ENCODE peak calls at places on chromosomes 3 and 15, in seven cellular contexts. G is stimulated activated CD8-positive, alpha-beta memory T cell treated with anti-CD3 and anti-CD28 coated beads, Interleukin-15, amount 100 ng/mL, for 24 hours; X is nucleus accumbens; I is activated CD4-positive, alpha-beta T cell treated with anti-CD3 and anti-CD28 coated beads, Interleukin-2, amount 10 ng/mL, durations not matched to agents 7 days and 5 days; S is EL; O is NCI-H345; Y is skeletal muscle cell. K is an unnamed sample.
A peak's percentile ranks its signal among the peaks of the same experiment; 100 is the strongest.

GRCh38 chr3:119849126-119849525 is 67.2 kb downstream of the NR1I2 start:
- DNase-seq in G (no peak), X (no peak), I (no peak), S (no peak), O (no peak), Y (no peak), K (no peak)

GRCh38 chr15:67193223-67194009 is 61.0 kb downstream of the AAGAB start:
- DNase-seq in G (no peak), X (no peak), I (no peak), S (no peak), O (no peak), Y (peak; percentile 31), K (no peak)

GRCh38 chr3:128217702-128218475 is 64.6 kb downstream of the EEFSEC start:
- DNase-seq in G (no peak), X (no peak), I (no peak), S (no peak), O (no peak), Y (peak; percentile 39), K (no peak)

GRCh38 chr3:184582583-184582982 is 21.0 kb downstream of the EPHB3 start:
- DNase-seq in G (no peak), X (peak; percentile 29), I (no peak), S (no peak), O (no peak), Y (no peak), K (no peak)

GRCh38 chr3:94433811-94434210 is 370.9 kb downstream of the NSUN3 start:
- DNase-seq in G (no peak), X (no peak), I (no peak), S (no peak), O (no peak), Y (no peak), K (no peak)

GRCh38 chr15:37872661-37873060 is 61.8 kb upstream of the TMCO5A start:
- DNase-seq in G (no peak), X (no peak), I (no peak), S (no peak), O (peak; percentile 2), Y (peak; percentile 13), K (no peak)

GRCh38 chr3:104604326-104605010 is 762.2 kb upstream of the ALCAM start:
- DNase-seq in G (no peak), X (no peak), I (no peak), S (peak; percentile 8), O (no peak), Y (no peak), K (no peak)

GRCh38 chr3:123658118-123658859 is 73.4 kb upstream of the HACD2 start:
- DNase-seq in G (no peak), X (no peak), I (no peak), S (peak; percentile 50), O (no peak), Y (peak; percentile 82), K (no peak)

GRCh38 chr15:42919794-42920280 is 741 bp downstream of the TTBK2 start:
- DNase-seq in G (no peak), X (no peak), I (peak; percentile 46), S (peak; percentile 52), O (peak; percentile 13), Y (no peak), K (no peak)

GRCh38 chr3:173913397-173913796 is 515.9 kb downstream of the NLGN1 start:
- DNase-seq in G (no peak), X (no peak), I (no peak), S (peak; percentile 55), O (peak; percentile 13), Y (peak; percentile 68), K (no peak)

GRCh38 chr3:83065861-83066260 is 1304.4 kb upstream of the GBE1 start:
- DNase-seq in G (no peak), X (no peak), I (no peak), S (no peak), O (no peak), Y (no peak), K (no peak)

GRCh38 chr3:98564282-98565005 is 29.0 kb downstream of the CPOX start:
- DNase-seq in G (no peak), X (no peak), I (peak; percentile 51), S (no peak), O (no peak), Y (no peak), K (peak; percentile 63)

K was measured in Jurkat, Clone E6-1.